ENCODE peak calls at places on chromosomes 12 and 14, in four cellular contexts. Z is activated T-cell treated with anti-CD3 and anti-CD28 coated beads for 24 hours, J is COR-L47, I is choroid plexus epithelial cell. S is an unnamed sample.

GRCh38 chr12:97300921-97301320 is 161.7 kb upstream of the RMST start:
- DNase-seq in Z (no peak), J (no peak), I (no peak), S (no peak)

GRCh38 chr14:54166049-54166950 is 209.7 kb upstream of the BMP4 start:
- DNase-seq in Z (no peak), J (no peak), I (no peak), S (no peak)

GRCh38 chr12:89414322-89414721 is 62.0 kb upstream of the DUSP6 start:
- DNase-seq in Z (no peak), J (no peak), I (no peak), S (no peak)

GRCh38 chr12:106296179-106296877 is 6.2 kb upstream of the TCP11L2 start:
- DNase-seq in Z (no peak), J (no peak), I (peak; percentile 62), S (peak; percentile 53)

GRCh38 chr12:88432536-88433462 is 147.5 kb downstream of the KITLG start:
- DNase-seq in Z (no peak), J (no peak), I (no peak), S (peak; percentile 67)

GRCh38 chr12:132066749-132067148 is 77.4 kb downstream of the DDX51 start:
- DNase-seq in Z (no peak), J (no peak), I (no peak), S (no peak)

GRCh38 chr12:88052686-88053085 is 23.5 kb upstream of the C12orf50 start:
- DNase-seq in Z (no peak), J (peak; percentile 49), I (peak; percentile 78), S (peak; percentile 69)

GRCh38 chr14:59627011-59627520 is 50.5 kb upstream of the CCDC175 start:
- DNase-seq in Z (no peak), J (no peak), I (no peak), S (no peak)

GRCh38 chr14:100278702-100279101 is 27.5 kb downstream of the SLC25A29 start:
- DNase-seq in Z (no peak), J (no peak), I (peak; percentile 85), S (peak; percentile 78)

GRCh38 chr12:108234155-108234554 is 105.0 kb downstream of the CMKLR1 start:
- DNase-seq in Z (no peak), J (no peak), I (peak; percentile 52), S (peak; percentile 8)

GRCh38 chr12:52496054-52496453 is 3.0 kb upstream of the KRT6A start:
- DNase-seq in Z (no peak), J (peak; percentile 52), I (no peak), S (peak; percentile 36)

GRCh38 chr12:127127887-127128286 is 1139.1 kb upstream of the TMEM132C start:
- DNase-seq in Z (no peak), J (no peak), I (no peak), S (no peak)

GRCh38 chr12:111298583-111299436 is 70.1 kb downstream of the PHETA1 start:
- DNase-seq in Z (peak; percentile 32), J (peak; percentile 51), I (peak; percentile 71), S (peak; percentile 60)

GRCh38 chr12:34404377-34405285 is 382.3 kb downstream of the ALG10 start:
- DNase-seq in Z (no peak), J (no peak), I (no peak), S (no peak)

GRCh38 chr14:23153891-23154796 is 29.3 kb downstream of the SLC7A8 start:
- DNase-seq in Z (no peak), J (no peak), I (peak; percentile 75), S (peak; percentile 93)